ENCODE peak calls at places on chromosomes 13 and 19, in four cellular contexts. Y is GM12878, P is K562, E is SK-N-SH. V is an unnamed sample.

GRCh38 chr13:111020546-111020945 is 94.6 kb upstream of the ARHGEF7 start:
- DNase-seq in Y (no peak), P (no peak), E (no peak), V (no peak)

GRCh38 chr19:28905996-28906395 is 307.0 kb downstream of the UQCRFS1 start:
- DNase-seq in Y (no peak), P (no peak), E (no peak), V (no peak)

GRCh38 chr13:99572921-99573320 is 71.6 kb downstream of the TM9SF2 start:
- DNase-seq in Y (no peak), P (no peak), E (no peak), V (no peak)

GRCh38 chr13:81393110-81393509 is 1052.2 kb upstream of the SPRY2 start:
- DNase-seq in Y (no peak), P (no peak), E (no peak), V (no peak)

GRCh38 chr13:113912596-113912995 is 48.7 kb upstream of the GAS6 start:
- DNase-seq in Y (no peak), P (no peak), E (no peak), V (no peak)

GRCh38 chr13:33096886-33097610 is 80.8 kb downstream of the KL start:
- DNase-seq in Y (no peak), P (no peak), E (no peak), V (no peak)

GRCh38 chr19:47890865-47891621 is 4.9 kb upstream of the SULT2A1 start:
- DNase-seq in Y (no peak), P (no peak), E (no peak), V (no peak)

GRCh38 chr19:18159810-18160209 is 6.8 kb downstream of the PIK3R2 start:
- DNase-seq in Y (no peak), P (no peak), E (no peak), V (no peak)

GRCh38 chr13:43564941-43565340 is 221.8 kb downstream of the ENOX1 start:
- DNase-seq in Y (no peak), P (no peak), E (no peak), V (no peak)

GRCh38 chr19:4660181-4660791 is 9.9 kb downstream of the MYDGF start:
- DNase-seq in Y (no peak), P (peak), E (no peak), V (peak)

GRCh38 chr19:5921777-5922176 is 7.7 kb downstream of the CAPS start:
- DNase-seq in Y (no peak), P (no peak), E (no peak), V (no peak)

GRCh38 chr19:53903055-53903680 is 5.9 kb upstream of the CACNG7 start:
- DNase-seq in Y (no peak), P (peak), E (no peak), V (no peak)

GRCh38 chr19:12484011-12484370 is 625 bp downstream of the ZNF709 start:
- DNase-seq in Y (no peak), P (no peak), E (no peak), V (peak)
- TF ChIP-seq FOXM1 in Y (no peak), P (no peak), E (no peak), V (no peak)

DNA sequence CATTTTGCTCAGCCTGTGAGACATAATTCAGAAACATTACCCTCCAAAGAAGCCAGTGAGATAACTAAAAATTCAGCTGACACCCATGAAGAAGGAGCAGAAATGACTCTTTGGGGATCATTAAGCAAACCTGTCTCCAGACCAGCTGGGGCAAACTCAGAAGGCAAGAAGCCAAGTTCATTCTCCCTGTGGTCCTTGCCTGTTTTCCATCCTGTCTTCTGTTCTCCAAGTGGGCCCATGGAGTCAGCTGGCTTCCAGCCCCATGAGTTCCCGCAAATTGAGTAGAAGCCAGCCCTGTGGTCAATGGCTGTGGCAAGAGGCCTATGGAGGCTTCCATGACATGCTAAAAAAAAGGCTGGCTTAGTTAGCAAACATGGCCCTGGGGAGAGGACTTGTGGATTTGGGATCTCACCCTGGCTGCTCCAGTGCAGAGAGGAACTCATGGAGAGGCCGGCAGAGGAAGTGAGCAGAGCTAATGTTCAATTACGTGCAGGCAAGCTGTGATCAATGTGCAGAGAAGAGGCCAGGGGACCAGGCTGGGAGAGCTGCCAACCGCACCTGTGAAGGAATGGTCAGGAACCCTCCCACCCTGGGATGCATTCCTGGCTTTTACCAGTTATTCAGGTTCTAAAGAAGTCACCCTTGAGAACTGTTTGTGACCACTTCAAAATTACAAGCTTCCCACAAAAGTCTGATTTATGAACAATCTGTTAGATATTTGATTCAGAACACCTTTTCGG is 229.1 kb downstream of the TSHZ3 start:
- DNase-seq in Y (no peak), P (no peak), E (no peak), V (no peak)
- TF ChIP-seq FOXM1 in Y (no peak), P (no peak), E (no peak), V (no peak)

DNA sequence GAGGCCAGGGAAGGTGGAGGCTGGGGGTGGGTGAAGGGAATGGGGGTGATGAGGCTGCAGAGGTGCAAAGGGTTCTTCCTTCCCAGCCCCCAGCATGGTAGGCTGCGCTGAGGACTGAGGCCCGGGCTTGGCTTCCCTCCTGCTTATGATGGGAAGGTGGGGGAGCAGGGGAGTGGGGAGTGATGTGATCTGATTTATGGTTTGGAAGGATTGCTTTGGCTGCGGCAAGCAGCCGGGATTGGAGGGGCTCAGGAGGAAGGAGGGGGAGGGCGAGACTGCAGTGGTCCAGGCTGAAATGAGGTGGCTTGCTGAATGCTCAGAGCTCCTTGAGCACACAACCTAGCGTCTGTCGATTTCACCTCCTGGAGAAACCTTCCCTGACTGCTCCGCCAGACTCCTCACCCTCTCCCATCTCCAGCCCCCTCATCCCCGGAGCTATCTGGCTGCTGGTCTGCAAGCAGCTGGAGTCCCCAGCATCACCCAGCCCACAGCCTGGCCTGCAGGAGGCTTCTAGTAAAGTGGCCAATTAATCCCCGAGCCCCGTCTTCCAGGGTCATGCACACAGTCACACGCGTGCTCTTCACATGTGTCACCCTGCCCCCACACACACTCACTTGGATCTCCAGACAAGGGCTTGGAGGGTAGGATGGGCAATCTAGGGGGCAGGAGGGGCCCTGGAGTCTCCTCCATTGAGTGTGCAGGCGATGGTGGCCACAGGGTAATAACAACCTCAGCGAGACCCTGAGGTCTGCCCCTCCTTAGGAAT is 733 bp upstream of the CLEC11A start:
- DNase-seq in Y (no peak), P (no peak), E (no peak), V (no peak)
- TF ChIP-seq FOXM1 in Y (no peak), P (no peak), E (no peak), V (no peak)

DNA sequence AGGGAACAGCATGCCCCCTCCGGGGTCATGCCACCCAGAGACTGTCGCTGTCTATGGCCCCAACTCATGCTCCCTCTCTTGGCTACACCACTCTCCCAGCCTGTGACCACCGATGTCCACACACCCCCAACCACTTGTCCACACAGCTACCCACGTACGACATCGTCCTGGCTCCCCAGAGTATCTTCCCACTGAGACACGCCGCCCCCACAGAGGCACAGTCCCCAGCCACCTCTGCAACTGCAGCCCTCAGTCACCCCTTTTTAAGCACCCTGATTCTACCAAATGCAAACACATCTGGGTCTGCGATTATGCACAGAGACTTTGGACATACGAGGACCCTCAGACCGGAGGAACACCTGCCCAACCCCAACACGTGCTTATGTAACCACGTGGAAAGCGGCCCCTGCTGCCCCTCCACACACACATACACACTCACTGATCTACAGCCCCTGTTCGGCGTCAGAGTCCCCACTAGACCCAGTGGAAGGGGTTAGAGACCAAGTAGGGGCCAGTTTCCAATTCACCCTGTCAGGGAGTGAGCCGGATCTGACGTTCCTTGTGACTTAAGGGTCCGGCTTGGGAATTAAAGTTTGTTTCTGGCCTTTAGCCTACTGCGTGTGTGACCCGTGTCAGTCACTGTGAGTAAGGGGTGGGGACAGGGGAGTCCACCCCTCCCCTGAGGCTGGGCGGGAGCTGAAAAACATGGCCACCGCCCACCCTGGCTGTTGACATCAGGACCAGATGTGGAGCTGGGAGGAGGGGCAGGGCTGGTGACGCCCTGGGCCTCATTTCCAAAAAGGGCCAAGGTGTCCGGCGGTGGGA is 11.9 kb upstream of the AXL start:
- DNase-seq in Y (no peak), P (peak), E (no peak), V (no peak)
- TF ChIP-seq FOXM1 in Y (no peak), P (no peak), E (no peak), V (no peak)

GRCh38 chr13:34430294-34430693 is 511.8 kb upstream of the NBEA start:
- DNase-seq in Y (no peak), P (no peak), E (no peak), V (no peak)
- TF ChIP-seq FOXM1 in Y (no peak), P (no peak), E (no peak), V (no peak)

V was measured in HEK293T.